ENCODE peak calls at places on chromosomes 1 and 21, in nine cellular contexts. One of them, this sample, is unnamed.

GRCh38 chr1:220166853-220167252 is 72.9 kb downstream of the IARS2 start:
- DNase-seq in nephron progenitor cell: no peak
- DNase-seq in GM10248: no peak
- DNase-seq in left lung: no peak
- DNase-seq in lower leg skin: no peak
- DNase-seq in GM06990: no peak
- DNase-seq in AG10803: no peak
- DNase-seq in fibroblast of lung: no peak
- DNase-seq in OCI-LY7: no peak
- DNase-seq in this sample: no peak

GRCh38 chr1:150213170-150214098 is 22.5 kb downstream of the ANP32E start:
- DNase-seq in GM10248: peak
- DNase-seq in fibroblast of lung: peak
- DNase-seq in GM06990: peak
- DNase-seq in AG10803: peak
- DNase-seq in lower leg skin: peak
- DNase-seq in left lung: peak
- DNase-seq in OCI-LY7: peak
- DNase-seq in nephron progenitor cell: peak
- DNase-seq in this sample: peak

GRCh38 chr1:57578099-57578498 is 154.2 kb upstream of the DAB1 start:
- DNase-seq in fibroblast of lung: no peak
- DNase-seq in AG10803: no peak
- DNase-seq in GM10248: no peak
- DNase-seq in nephron progenitor cell: no peak
- DNase-seq in left lung: no peak
- DNase-seq in OCI-LY7: no peak
- DNase-seq in GM06990: no peak
- DNase-seq in lower leg skin: no peak
- DNase-seq in this sample: no peak

GRCh38 chr1:229456016-229456415 is 22.1 kb upstream of the ACTA1 start:
- DNase-seq in nephron progenitor cell: no peak
- DNase-seq in OCI-LY7: no peak
- DNase-seq in lower leg skin: no peak
- DNase-seq in left lung: no peak
- DNase-seq in GM10248: no peak
- DNase-seq in AG10803: no peak
- DNase-seq in GM06990: no peak
- DNase-seq in fibroblast of lung: peak
- DNase-seq in this sample: no peak

GRCh38 chr1:19254416-19254815 is 2.8 kb downstream of the MRTO4 start:
- DNase-seq in left lung: no peak
- DNase-seq in OCI-LY7: no peak
- DNase-seq in fibroblast of lung: no peak
- DNase-seq in lower leg skin: no peak
- DNase-seq in GM10248: no peak
- DNase-seq in nephron progenitor cell: no peak
- DNase-seq in AG10803: peak
- DNase-seq in GM06990: no peak
- DNase-seq in this sample: no peak

GRCh38 chr1:236654957-236655356 is 31.3 kb upstream of the ACTN2 start:
- DNase-seq in fibroblast of lung: no peak
- DNase-seq in OCI-LY7: no peak
- DNase-seq in GM10248: no peak
- DNase-seq in GM06990: no peak
- DNase-seq in left lung: no peak
- DNase-seq in AG10803: no peak
- DNase-seq in lower leg skin: no peak
- DNase-seq in nephron progenitor cell: no peak
- DNase-seq in this sample: no peak

GRCh38 chr21:28427356-28428022 is 565.2 kb downstream of the LTN1 start:
- DNase-seq in GM06990: no peak
- DNase-seq in lower leg skin: no peak
- DNase-seq in fibroblast of lung: peak
- DNase-seq in OCI-LY7: no peak
- DNase-seq in nephron progenitor cell: no peak
- DNase-seq in AG10803: peak
- DNase-seq in GM10248: no peak
- DNase-seq in left lung: no peak
- DNase-seq in this sample: no peak

GRCh38 chr1:5982868-5983267 is 9.4 kb downstream of the NPHP4 start:
- DNase-seq in left lung: no peak
- DNase-seq in AG10803: peak
- DNase-seq in lower leg skin: no peak
- DNase-seq in GM10248: no peak
- DNase-seq in GM06990: no peak
- DNase-seq in OCI-LY7: no peak
- DNase-seq in nephron progenitor cell: no peak
- DNase-seq in fibroblast of lung: peak
- DNase-seq in this sample: peak

GRCh38 chr1:197659175-197659574 is 116.1 kb downstream of the DENND1B start:
- DNase-seq in lower leg skin: no peak
- DNase-seq in nephron progenitor cell: no peak
- DNase-seq in GM06990: no peak
- DNase-seq in fibroblast of lung: no peak
- DNase-seq in AG10803: no peak
- DNase-seq in OCI-LY7: no peak
- DNase-seq in GM10248: no peak
- DNase-seq in left lung: no peak
- DNase-seq in this sample: no peak

DNA sequence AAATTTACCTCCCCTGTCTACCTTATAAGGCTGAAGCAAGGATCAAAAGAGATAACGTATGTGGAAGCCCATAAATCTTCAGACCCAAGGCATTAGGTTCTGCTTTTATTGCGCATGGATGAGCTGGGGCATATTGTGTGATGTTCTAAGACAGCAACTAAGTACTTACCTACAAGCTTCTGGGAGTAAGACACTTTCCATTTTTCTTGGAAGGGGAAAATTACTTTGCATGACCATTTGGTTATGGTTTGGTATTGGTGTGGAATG is 21.1 kb downstream of the LMOD1 start:
- DNase-seq in GM06990: no peak
- DNase-seq in lower leg skin: no peak
- DNase-seq in GM10248: no peak
- DNase-seq in AG10803: no peak
- DNase-seq in OCI-LY7: no peak
- DNase-seq in left lung: no peak
- DNase-seq in fibroblast of lung: no peak
- DNase-seq in nephron progenitor cell: no peak
- DNase-seq in this sample: no peak
- TF ChIP-seq CTCF in GM06990: no peak
- TF ChIP-seq CTCF in lower leg skin: no peak
- TF ChIP-seq CTCF in GM10248: no peak
- TF ChIP-seq CTCF in AG10803: no peak
- TF ChIP-seq CTCF in OCI-LY7: no peak
- TF ChIP-seq CTCF in left lung: no peak
- TF ChIP-seq CTCF in fibroblast of lung: no peak
- TF ChIP-seq CTCF in nephron progenitor cell: no peak
- TF ChIP-seq CTCF in this sample: no peak

DNA sequence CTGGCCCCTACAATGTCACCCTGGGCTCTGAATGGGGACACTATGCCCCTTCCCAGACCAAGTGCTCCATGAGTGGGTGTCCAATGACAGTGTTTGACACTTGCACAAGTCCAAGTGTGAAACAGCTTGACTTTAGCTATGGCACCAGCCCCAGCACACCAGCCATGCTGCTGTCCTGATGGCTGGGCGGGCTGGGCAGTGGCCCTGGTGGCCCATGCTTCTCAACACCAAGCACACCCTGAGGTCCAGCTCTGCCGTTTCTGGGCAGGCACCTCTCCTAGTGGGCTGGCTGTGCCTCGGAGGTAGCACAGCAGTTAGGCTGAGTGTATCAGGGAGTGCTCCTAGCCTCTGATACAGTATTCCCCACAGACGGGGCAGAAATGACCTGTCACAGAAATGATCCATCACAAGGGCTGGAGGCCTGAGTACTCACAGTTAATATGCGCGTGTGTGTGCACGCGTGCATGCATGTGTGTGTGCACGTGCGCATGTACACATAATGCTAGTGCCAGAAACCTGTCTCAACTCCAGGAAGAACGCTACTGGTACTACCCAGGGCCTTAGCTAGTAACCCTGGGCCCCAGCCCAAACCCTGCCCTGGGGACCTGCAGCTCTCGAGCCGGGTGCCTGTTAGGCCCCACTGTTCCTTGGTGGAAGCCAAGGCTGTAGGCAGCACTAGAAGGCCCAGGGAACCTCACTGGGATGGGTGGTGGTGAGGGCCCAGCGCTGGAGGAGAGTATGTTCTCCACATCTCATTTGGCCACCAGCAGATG is 134.0 kb downstream of the DMRTB1 start:
- DNase-seq in lower leg skin: no peak
- DNase-seq in fibroblast of lung: no peak
- DNase-seq in GM06990: no peak
- DNase-seq in AG10803: no peak
- DNase-seq in nephron progenitor cell: no peak
- DNase-seq in OCI-LY7: no peak
- DNase-seq in GM10248: no peak
- DNase-seq in left lung: no peak
- DNase-seq in this sample: no peak
- TF ChIP-seq CTCF in lower leg skin: no peak
- TF ChIP-seq CTCF in fibroblast of lung: no peak
- TF ChIP-seq CTCF in GM06990: no peak
- TF ChIP-seq CTCF in AG10803: no peak
- TF ChIP-seq CTCF in nephron progenitor cell: no peak
- TF ChIP-seq CTCF in OCI-LY7: no peak
- TF ChIP-seq CTCF in GM10248: no peak
- TF ChIP-seq CTCF in left lung: no peak
- TF ChIP-seq CTCF in this sample: no peak

DNA sequence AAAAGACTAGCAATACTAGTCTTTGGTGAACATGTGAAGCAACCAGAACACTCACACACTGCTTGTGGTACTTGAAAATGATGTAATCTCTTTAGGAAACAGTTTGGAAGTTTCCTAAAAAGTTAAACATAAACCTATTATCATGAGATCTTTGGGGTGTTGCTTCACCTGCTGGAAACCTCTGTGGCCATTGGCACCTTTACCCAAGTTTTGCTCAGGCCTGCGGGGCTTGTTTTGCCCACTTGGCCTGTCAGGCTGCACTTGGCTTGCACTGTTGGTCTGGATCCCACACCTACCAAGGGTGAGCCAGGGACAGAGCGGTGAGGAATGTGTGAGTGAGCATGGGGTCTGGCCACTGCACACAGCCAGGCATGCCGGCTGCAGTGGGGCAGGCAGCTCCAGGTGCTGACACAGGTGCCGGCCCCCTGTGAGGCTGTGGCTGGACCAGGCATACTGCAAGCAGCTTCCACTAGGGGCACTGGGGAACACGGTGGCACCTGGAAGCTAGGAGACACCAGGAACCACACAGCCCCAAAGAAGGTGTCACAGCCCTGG is 14.4 kb upstream of the FNBP1L start:
- DNase-seq in OCI-LY7: peak
- DNase-seq in left lung: no peak
- DNase-seq in nephron progenitor cell: no peak
- DNase-seq in fibroblast of lung: no peak
- DNase-seq in GM10248: no peak
- DNase-seq in lower leg skin: no peak
- DNase-seq in AG10803: no peak
- DNase-seq in GM06990: no peak
- DNase-seq in this sample: no peak
- TF ChIP-seq CTCF in OCI-LY7: peak
- TF ChIP-seq CTCF in left lung: no peak
- TF ChIP-seq CTCF in nephron progenitor cell: no peak
- TF ChIP-seq CTCF in fibroblast of lung: no peak
- TF ChIP-seq CTCF in GM10248: no peak
- TF ChIP-seq CTCF in lower leg skin: no peak
- TF ChIP-seq CTCF in AG10803: peak
- TF ChIP-seq CTCF in GM06990: peak
- TF ChIP-seq CTCF in this sample: no peak

GRCh38 chr21:41894511-41894910 is 15.4 kb upstream of the PRDM15 start:
- DNase-seq in lower leg skin: no peak
- DNase-seq in GM06990: no peak
- DNase-seq in left lung: no peak
- DNase-seq in GM10248: no peak
- DNase-seq in AG10803: no peak
- DNase-seq in nephron progenitor cell: no peak
- DNase-seq in fibroblast of lung: no peak
- DNase-seq in OCI-LY7: no peak
- DNase-seq in this sample: no peak

GRCh38 chr21:41894922-41895557 is 15.9 kb upstream of the PRDM15 start:
- DNase-seq in GM06990: no peak
- DNase-seq in lower leg skin: no peak
- DNase-seq in GM10248: no peak
- DNase-seq in left lung: no peak
- DNase-seq in AG10803: peak
- DNase-seq in nephron progenitor cell: no peak
- DNase-seq in OCI-LY7: no peak
- DNase-seq in fibroblast of lung: peak
- DNase-seq in this sample: no peak

GRCh38 chr21:41897690-41898089 is 18.5 kb upstream of the PRDM15 start:
- DNase-seq in lower leg skin: no peak
- DNase-seq in AG10803: no peak
- DNase-seq in OCI-LY7: no peak
- DNase-seq in GM10248: no peak
- DNase-seq in fibroblast of lung: no peak
- DNase-seq in GM06990: no peak
- DNase-seq in nephron progenitor cell: no peak
- DNase-seq in left lung: no peak
- DNase-seq in this sample: no peak

GRCh38 chr21:41897047-41897669 is 18.0 kb upstream of the PRDM15 start:
- DNase-seq in fibroblast of lung: no peak
- DNase-seq in nephron progenitor cell: no peak
- DNase-seq in left lung: no peak
- DNase-seq in GM10248: no peak
- DNase-seq in OCI-LY7: no peak
- DNase-seq in GM06990: no peak
- DNase-seq in lower leg skin: no peak
- DNase-seq in AG10803: no peak
- DNase-seq in this sample: no peak

GRCh38 chr21:41895643-41896493 is 16.7 kb upstream of the PRDM15 start:
- DNase-seq in lower leg skin: no peak
- DNase-seq in OCI-LY7: peak
- DNase-seq in nephron progenitor cell: no peak
- DNase-seq in GM10248: peak
- DNase-seq in GM06990: no peak
- DNase-seq in fibroblast of lung: peak
- DNase-seq in AG10803: no peak
- DNase-seq in left lung: no peak
- DNase-seq in this sample: no peak
- TF ChIP-seq CTCF in lower leg skin: no peak
- TF ChIP-seq CTCF in OCI-LY7: peak
- TF ChIP-seq CTCF in nephron progenitor cell: no peak
- TF ChIP-seq CTCF in GM10248: no peak
- TF ChIP-seq CTCF in GM06990: peak
- TF ChIP-seq CTCF in fibroblast of lung: no peak
- TF ChIP-seq CTCF in AG10803: no peak
- TF ChIP-seq CTCF in left lung: no peak
- TF ChIP-seq CTCF in this sample: no peak

This sample was measured in MCF 10A.